ENCODE peak calls at places on chromosomes 12 and 14, in five cellular contexts. One of them, this sample, is unnamed.
A peak's percentile ranks its signal among the peaks of the same experiment; 100 is the strongest.

GRCh38 chr14:32932921-32933622 is 5.6 kb upstream of the NPAS3 start:
- DNase-seq in GM23338: peak; percentile 85
- DNase-seq in A549: no peak
- DNase-seq in HepG2: no peak
- DNase-seq in K562: no peak
- DNase-seq in this sample: no peak

GRCh38 chr14:92154283-92154942 is 32.6 kb downstream of the CPSF2 start:
- DNase-seq in GM23338: no peak
- DNase-seq in A549: no peak
- DNase-seq in HepG2: peak; percentile 65
- DNase-seq in K562: no peak
- DNase-seq in this sample: no peak

GRCh38 chr14:65453807-65454480 is 41.4 kb downstream of the FUT8 start:
- DNase-seq in GM23338: no peak
- DNase-seq in A549: no peak
- DNase-seq in HepG2: no peak
- DNase-seq in K562: no peak
- DNase-seq in this sample: no peak

GRCh38 chr14:59986556-59987059 is 66.7 kb downstream of the LRRC9 start:
- DNase-seq in GM23338: no peak
- DNase-seq in A549: no peak
- DNase-seq in HepG2: no peak
- DNase-seq in K562: no peak
- DNase-seq in this sample: no peak

GRCh38 chr14:31927348-31927826 is 149.7 kb upstream of the ARHGAP5 start:
- DNase-seq in GM23338: peak; percentile 21
- DNase-seq in A549: peak; percentile 67
- DNase-seq in HepG2: peak; percentile 44
- DNase-seq in K562: no peak
- DNase-seq in this sample: no peak

GRCh38 chr12:10364839-10365681 is 24.8 kb downstream of the KLRK1 start:
- DNase-seq in GM23338: peak; percentile 94
- DNase-seq in A549: peak; percentile 35
- DNase-seq in HepG2: peak; percentile 53
- DNase-seq in K562: no peak
- DNase-seq in this sample: peak; percentile 53

GRCh38 chr12:116631619-116632018 is 72.4 kb downstream of the MAP1LC3B2 start:
- DNase-seq in GM23338: peak; percentile 34
- DNase-seq in A549: no peak
- DNase-seq in HepG2: no peak
- DNase-seq in K562: no peak
- DNase-seq in this sample: no peak

GRCh38 chr12:26346748-26347147 is 151.4 kb downstream of the SSPN start:
- DNase-seq in GM23338: no peak
- DNase-seq in A549: no peak
- DNase-seq in HepG2: no peak
- DNase-seq in K562: no peak
- DNase-seq in this sample: no peak

GRCh38 chr12:6766651-6767300 is 613 bp downstream of the PTMS start:
- DNase-seq in GM23338: peak; percentile 93
- DNase-seq in A549: peak; percentile 68
- DNase-seq in HepG2: peak; percentile 44
- DNase-seq in K562: peak; percentile 65
- DNase-seq in this sample: no peak

GRCh38 chr12:126233625-126234024 is 1168.4 kb downstream of the AACS start:
- DNase-seq in GM23338: peak; percentile 39
- DNase-seq in A549: no peak
- DNase-seq in HepG2: no peak
- DNase-seq in K562: no peak
- DNase-seq in this sample: no peak

GRCh38 chr14:80930836-80931389 is 10.6 kb downstream of the CEP128 start:
- DNase-seq in GM23338: no peak
- DNase-seq in A549: no peak
- DNase-seq in HepG2: no peak
- DNase-seq in K562: no peak
- DNase-seq in this sample: peak; percentile 88

GRCh38 chr14:70425349-70425748 is 8.5 kb upstream of the SYNJ2BP start:
- DNase-seq in GM23338: no peak
- DNase-seq in A549: no peak
- DNase-seq in HepG2: no peak
- DNase-seq in K562: no peak
- DNase-seq in this sample: no peak

GRCh38 chr14:76267322-76268012 is 108.5 kb upstream of the ESRRB start:
- DNase-seq in GM23338: peak; percentile 80
- DNase-seq in A549: no peak
- DNase-seq in HepG2: no peak
- DNase-seq in K562: no peak
- DNase-seq in this sample: no peak

GRCh38 chr12:93302331-93303229 is 75.1 kb upstream of the NUDT4 start:
- DNase-seq in GM23338: no peak
- DNase-seq in A549: no peak
- DNase-seq in HepG2: no peak
- DNase-seq in K562: peak; percentile 37
- DNase-seq in this sample: no peak

GRCh38 chr12:19624401-19624930 is 185.2 kb downstream of the AEBP2 start:
- DNase-seq in GM23338: no peak
- DNase-seq in A549: no peak
- DNase-seq in HepG2: no peak
- DNase-seq in K562: no peak
- DNase-seq in this sample: no peak

GRCh38 chr12:100668939-100669536 is 95.6 kb downstream of the GAS2L3 start:
- DNase-seq in GM23338: peak; percentile 89
- DNase-seq in A549: peak; percentile 79
- DNase-seq in HepG2: peak; percentile 66
- DNase-seq in K562: peak; percentile 63
- DNase-seq in this sample: no peak

GRCh38 chr12:91189526-91189925 is 6.9 kb upstream of the DCN start:
- DNase-seq in GM23338: no peak
- DNase-seq in A549: no peak
- DNase-seq in HepG2: no peak
- DNase-seq in K562: no peak
- DNase-seq in this sample: no peak

GRCh38 chr12:21831671-21832357 is 57.3 kb upstream of the KCNJ8 start:
- DNase-seq in GM23338: no peak
- DNase-seq in A549: no peak
- DNase-seq in HepG2: no peak
- DNase-seq in K562: no peak
- DNase-seq in this sample: no peak

GRCh38 chr14:61537567-61538463 is 157.5 kb upstream of the HIF1A start:
- DNase-seq in GM23338: peak; percentile 72
- DNase-seq in A549: peak; percentile 83
- DNase-seq in HepG2: peak; percentile 97
- DNase-seq in K562: peak; percentile 7
- DNase-seq in this sample: no peak

GRCh38 chr12:94566345-94566744 is 84.0 kb downstream of the TMCC3 start:
- DNase-seq in GM23338: no peak
- DNase-seq in A549: no peak
- DNase-seq in HepG2: no peak
- DNase-seq in K562: no peak
- DNase-seq in this sample: no peak

GRCh38 chr14:71183856-71184255 is 276.6 kb downstream of the PCNX1 start:
- DNase-seq in GM23338: no peak
- DNase-seq in A549: no peak
- DNase-seq in HepG2: no peak
- DNase-seq in K562: no peak
- DNase-seq in this sample: no peak

GRCh38 chr14:106790189-106791036 is 1264.0 kb downstream of the TMEM121 start:
- DNase-seq in GM23338: peak; percentile 24
- DNase-seq in A549: peak; percentile 25
- DNase-seq in HepG2: peak; percentile 47
- DNase-seq in K562: peak; percentile 35
- DNase-seq in this sample: no peak

GRCh38 chr12:112018571-112019237 is 5.5 kb downstream of the ERP29 start:
- DNase-seq in GM23338: no peak
- DNase-seq in A549: no peak
- DNase-seq in HepG2: no peak
- DNase-seq in K562: no peak
- DNase-seq in this sample: no peak

GRCh38 chr12:84706374-84706773 is 206.2 kb downstream of the SLC6A15 start:
- DNase-seq in GM23338: no peak
- DNase-seq in A549: no peak
- DNase-seq in HepG2: no peak
- DNase-seq in K562: no peak
- DNase-seq in this sample: no peak

GRCh38 chr14:73097421-73097820 is 38.9 kb upstream of the PSEN1 start:
- DNase-seq in GM23338: no peak
- DNase-seq in A549: no peak
- DNase-seq in HepG2: no peak
- DNase-seq in K562: no peak
- DNase-seq in this sample: no peak

GRCh38 chr12:8493084-8493483 is 20.2 kb upstream of the CLEC4D start:
- DNase-seq in GM23338: no peak
- DNase-seq in A549: no peak
- DNase-seq in HepG2: no peak
- DNase-seq in K562: no peak
- DNase-seq in this sample: peak; percentile 72

GRCh38 chr14:50469982-50470381 is 62.4 kb downstream of the MAP4K5 start:
- DNase-seq in GM23338: peak; percentile 33
- DNase-seq in A549: no peak
- DNase-seq in HepG2: no peak
- DNase-seq in K562: no peak
- DNase-seq in this sample: no peak

GRCh38 chr14:50477760-50478159 is 54.6 kb downstream of the MAP4K5 start:
- DNase-seq in GM23338: no peak
- DNase-seq in A549: no peak
- DNase-seq in HepG2: no peak
- DNase-seq in K562: no peak
- DNase-seq in this sample: no peak

GRCh38 chr14:50476134-50476533 is 56.2 kb downstream of the MAP4K5 start:
- DNase-seq in GM23338: no peak
- DNase-seq in A549: no peak
- DNase-seq in HepG2: no peak
- DNase-seq in K562: no peak
- DNase-seq in this sample: no peak

GRCh38 chr14:50475460-50475859 is 56.9 kb downstream of the MAP4K5 start:
- DNase-seq in GM23338: no peak
- DNase-seq in A549: no peak
- DNase-seq in HepG2: peak; percentile 52
- DNase-seq in K562: no peak
- DNase-seq in this sample: no peak

DNA sequence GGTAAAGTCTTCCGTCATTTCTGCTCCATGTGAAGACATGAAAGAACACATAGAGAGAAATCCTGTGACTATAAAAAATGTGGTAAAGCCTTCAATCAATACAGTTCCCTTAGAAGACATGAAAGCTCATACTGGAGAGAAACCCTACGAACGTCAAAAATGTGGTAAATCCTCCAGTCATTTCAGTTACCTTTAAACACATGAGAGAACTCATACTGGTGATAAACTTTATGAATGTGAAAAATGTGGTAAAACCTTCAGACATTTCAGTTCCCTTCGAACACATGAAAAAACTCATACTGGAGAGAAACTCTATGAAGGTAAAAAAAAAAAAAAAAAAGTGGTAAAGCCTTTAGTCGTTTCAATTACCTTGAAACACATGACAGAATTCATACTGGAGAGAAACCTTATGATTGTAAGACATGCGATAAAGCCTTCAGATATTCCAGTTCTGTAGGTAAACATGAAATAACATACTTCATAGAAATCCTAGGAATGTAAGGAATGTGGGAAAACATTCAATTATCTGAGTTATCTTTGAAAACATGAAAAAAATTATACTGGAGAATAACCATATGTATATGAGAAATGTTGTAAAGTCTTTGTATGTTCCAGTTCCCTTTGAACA is 60.4 kb downstream of the MAP4K5 start:
- DNase-seq in GM23338: no peak
- DNase-seq in A549: no peak
- DNase-seq in HepG2: no peak
- DNase-seq in K562: no peak
- DNase-seq in this sample: no peak
- TF ChIP-seq JUNB in GM23338: no peak
- TF ChIP-seq JUNB in A549: no peak
- TF ChIP-seq JUNB in HepG2: no peak
- TF ChIP-seq JUNB in K562: no peak
- TF ChIP-seq JUNB in this sample: no peak

GRCh38 chr12:108454539-108455139 is 60.4 kb upstream of the FICD start:
- DNase-seq in GM23338: no peak
- DNase-seq in A549: no peak
- DNase-seq in HepG2: no peak
- DNase-seq in K562: no peak
- DNase-seq in this sample: no peak

GRCh38 chr12:108457006-108457733 is 57.9 kb upstream of the FICD start:
- DNase-seq in GM23338: peak; percentile 91
- DNase-seq in A549: peak; percentile 71
- DNase-seq in HepG2: peak; percentile 69
- DNase-seq in K562: peak; percentile 71
- DNase-seq in this sample: peak; percentile 34

GRCh38 chr12:108459106-108459505 is 56.0 kb upstream of the FICD start:
- DNase-seq in GM23338: no peak
- DNase-seq in A549: no peak
- DNase-seq in HepG2: no peak
- DNase-seq in K562: no peak
- DNase-seq in this sample: no peak

GRCh38 chr12:108455706-108456105 is 59.4 kb upstream of the FICD start:
- DNase-seq in GM23338: no peak
- DNase-seq in A549: no peak
- DNase-seq in HepG2: no peak
- DNase-seq in K562: no peak
- DNase-seq in this sample: peak; percentile 26

GRCh38 chr12:108457734-108458361 is 57.2 kb upstream of the FICD start:
- DNase-seq in GM23338: peak; percentile 55
- DNase-seq in A549: no peak
- DNase-seq in HepG2: no peak
- DNase-seq in K562: no peak
- DNase-seq in this sample: no peak
- TF ChIP-seq CTCF in GM23338: peak; percentile 23
- TF ChIP-seq CTCF in A549: no peak
- TF ChIP-seq CTCF in HepG2: peak; percentile 29
- TF ChIP-seq CTCF in K562: peak; percentile 16
- TF ChIP-seq CTCF in this sample: no peak

GRCh38 chr12:40238221-40238902 is 13.6 kb downstream of the LRRK2 start:
- DNase-seq in GM23338: no peak
- DNase-seq in A549: no peak
- DNase-seq in HepG2: no peak
- DNase-seq in K562: no peak
- DNase-seq in this sample: no peak

GRCh38 chr12:40233741-40234367 is 9.1 kb downstream of the LRRK2 start:
- DNase-seq in GM23338: no peak
- DNase-seq in A549: no peak
- DNase-seq in HepG2: no peak
- DNase-seq in K562: no peak
- DNase-seq in this sample: no peak

GRCh38 chr12:40240779-40241178 is 16.0 kb downstream of the LRRK2 start:
- DNase-seq in GM23338: no peak
- DNase-seq in A549: no peak
- DNase-seq in HepG2: no peak
- DNase-seq in K562: no peak
- DNase-seq in this sample: no peak

GRCh38 chr12:40232602-40233001 is 7.8 kb downstream of the LRRK2 start:
- DNase-seq in GM23338: no peak
- DNase-seq in A549: no peak
- DNase-seq in HepG2: no peak
- DNase-seq in K562: no peak
- DNase-seq in this sample: no peak

GRCh38 chr12:40236357-40236850 is 11.6 kb downstream of the LRRK2 start:
- DNase-seq in GM23338: no peak
- DNase-seq in A549: no peak
- DNase-seq in HepG2: no peak
- DNase-seq in K562: no peak
- DNase-seq in this sample: no peak
- TF ChIP-seq JUNB in GM23338: no peak
- TF ChIP-seq JUNB in A549: no peak
- TF ChIP-seq JUNB in HepG2: no peak
- TF ChIP-seq JUNB in K562: no peak
- TF ChIP-seq JUNB in this sample: no peak

GRCh38 chr12:70732287-70732686 is 95.1 kb upstream of the PTPRB start:
- DNase-seq in GM23338: no peak
- DNase-seq in A549: no peak
- DNase-seq in HepG2: no peak
- DNase-seq in K562: no peak
- DNase-seq in this sample: no peak
- TF ChIP-seq CTCF in GM23338: no peak
- TF ChIP-seq CTCF in A549: no peak
- TF ChIP-seq CTCF in HepG2: no peak
- TF ChIP-seq CTCF in K562: no peak
- TF ChIP-seq CTCF in this sample: no peak

This sample was measured in GM12878.